ENCODE peak calls at places on chromosomes 3 and 15, in eight cellular contexts. V, E, N, G, A, M, F and S are unnamed samples.

GRCh38 chr3:195129644-195130492 is 141.1 kb downstream of the XXYLT1 start:
- DNase-seq in E (no peak), V (no peak), N (no peak), G (no peak), M (no peak), F (no peak), A (peak), S (no peak)

GRCh38 chr3:127428344-127429001 is 140.6 kb upstream of the PRR20G start:
- DNase-seq in A (no peak), E (no peak), M (no peak), F (no peak), G (no peak), V (no peak), N (no peak), S (no peak)

GRCh38 chr3:46716461-46717441 is 918 bp downstream of the PRSS50 start:
- DNase-seq in V (no peak), N (no peak), F (no peak), G (no peak), A (no peak), E (peak), M (no peak), S (no peak)

GRCh38 chr3:56076746-56077145 is 391.5 kb downstream of the ERC2 start:
- DNase-seq in N (no peak), G (no peak), F (no peak), V (no peak), M (no peak), A (no peak), E (no peak), S (no peak)

GRCh38 chr3:8964436-8965370 is 1.4 kb upstream of the RAD18 start:
- DNase-seq in M (no peak), N (no peak), A (no peak), E (no peak), V (no peak), G (peak), F (no peak), S (no peak)

GRCh38 chr15:70172124-70172523 is 74.4 kb upstream of the TLE3 start:
- DNase-seq in A (no peak), F (no peak), G (no peak), E (no peak), V (no peak), N (no peak), M (no peak), S (no peak)

GRCh38 chr3:129958715-129959114 is 15.8 kb upstream of the TRH start:
- DNase-seq in E (no peak), M (no peak), A (no peak), G (no peak), N (no peak), F (no peak), V (no peak), S (no peak)

GRCh38 chr15:45921376-45921775 is 286.5 kb downstream of the SQOR start:
- DNase-seq in F (no peak), E (no peak), A (no peak), G (no peak), N (no peak), M (no peak), V (no peak), S (no peak)